ENCODE peak calls at places on chromosomes 3 and 15, in six cellular contexts. J, S, H, D, T and I are unnamed samples.

GRCh38 chr3:100088735-100089368 is 25.4 kb downstream of the FILIP1L start:
- DNase-seq in J (no peak), S (no peak), H (no peak), D (no peak), T (peak), I (no peak)

GRCh38 chr3:136070953-136071949 is 105.7 kb downstream of the PPP2R3A start:
- DNase-seq in J (no peak), S (no peak), H (peak), D (peak), T (peak), I (no peak)

GRCh38 chr15:20665653-20666052 is 124.1 kb upstream of the GOLGA6L6 start:
- DNase-seq in J (no peak), S (no peak), H (no peak), D (no peak), T (no peak), I (no peak)

GRCh38 chr15:43911235-43911661 is 84.4 kb downstream of the WDR76 start:
- DNase-seq in J (no peak), S (no peak), H (peak), D (peak), T (peak), I (peak)

GRCh38 chr15:48622227-48622626 is 23.3 kb downstream of the FBN1 start:
- DNase-seq in J (no peak), S (no peak), H (peak), D (no peak), T (no peak), I (no peak)

GRCh38 chr3:39548282-39548681 is 80.8 kb downstream of the MOBP start:
- DNase-seq in J (no peak), S (no peak), H (peak), D (no peak), T (peak), I (no peak)

GRCh38 chr15:88586401-88587162 is 34.6 kb upstream of the AEN start:
- DNase-seq in J (no peak), S (no peak), H (no peak), D (no peak), T (peak), I (no peak)

GRCh38 chr15:69074843-69075224 is 60.3 kb downstream of the NOX5 start:
- DNase-seq in J (no peak), S (no peak), H (no peak), D (no peak), T (no peak), I (no peak)

GRCh38 chr3:150237490-150237889 is 170.6 kb upstream of the TSC22D2 start:
- DNase-seq in J (no peak), S (no peak), H (peak), D (peak), T (peak), I (no peak)

GRCh38 chr15:79433610-79434009 is 1.5 kb downstream of the MINAR1 start:
- DNase-seq in J (no peak), S (no peak), H (no peak), D (no peak), T (no peak), I (no peak)

GRCh38 chr3:197311591-197311990 is 13.2 kb upstream of the DLG1 start:
- DNase-seq in J (no peak), S (no peak), H (no peak), D (no peak), T (no peak), I (no peak)